ENCODE peak calls at places on chromosomes 5 and 9, in nine cellular contexts. G is GM13976; Y is mammary epithelial cell; H is lower lobe of right lung; Q is activated CD8-positive, alpha-beta T cell treated with anti-CD3 and anti-CD28 coated beads for 36 hours; T is HCT116; N is CD4-positive, alpha-beta T cell; D is PC-3; L is colonic mucosa. R is an unnamed sample.

GRCh38 chr5:176727983-176728675 is 80.8 kb downstream of the TSPAN17 start:
- DNase-seq in Q (no peak), G (no peak), D (no peak), N (no peak), H (peak; percentile 20), Y (no peak), T (no peak), L (no peak), R (no peak)

GRCh38 chr5:69502375-69503143 is 10.0 kb downstream of the OCLN start:
- DNase-seq in L (no peak), Q (no peak), H (no peak), G (peak; percentile 30), D (peak; percentile 42), T (no peak), N (no peak), Y (peak; percentile 88), R (peak; percentile 84)

GRCh38 chr9:9598723-9599122 is 1014.1 kb downstream of the PTPRD start:
- DNase-seq in N (no peak), D (no peak), Q (no peak), T (no peak), L (no peak), G (no peak), H (no peak), Y (no peak), R (no peak)

GRCh38 chr9:98627291-98627690 is 81.4 kb downstream of the GABBR2 start:
- DNase-seq in Y (no peak), Q (no peak), H (no peak), G (no peak), N (no peak), T (no peak), L (no peak), D (no peak), R (no peak)

GRCh38 chr9:115422932-115423440 is 305.0 kb upstream of the TNC start:
- DNase-seq in T (no peak), Y (no peak), G (no peak), N (no peak), Q (no peak), D (no peak), H (no peak), L (no peak), R (no peak)

GRCh38 chr5:86330736-86331135 is 287.0 kb upstream of the COX7C start:
- DNase-seq in D (no peak), N (no peak), Q (no peak), G (no peak), Y (no peak), T (no peak), L (no peak), H (no peak), R (no peak)

GRCh38 chr5:109390188-109390587 is 19.6 kb downstream of the PJA2 start:
- DNase-seq in Q (no peak), D (no peak), H (no peak), T (no peak), L (no peak), G (no peak), N (no peak), Y (no peak), R (no peak)

GRCh38 chr5:16134204-16134603 is 45.4 kb downstream of the MARCHF11 start:
- DNase-seq in T (no peak), D (no peak), G (no peak), Y (no peak), L (no peak), H (no peak), Q (no peak), N (no peak), R (no peak)

GRCh38 chr5:19928556-19929421 is 59.2 kb downstream of the CDH18 start:
- DNase-seq in T (no peak), N (no peak), D (peak; percentile 71), H (no peak), L (no peak), Q (no peak), Y (peak; percentile 93), G (no peak), R (peak; percentile 83)

GRCh38 chr9:90906316-90907055 is 104.9 kb downstream of the SYK start:
- DNase-seq in N (no peak), T (no peak), Q (no peak), L (no peak), G (no peak), Y (no peak), D (no peak), H (no peak), R (no peak)

GRCh38 chr5:90590-91547 is 1.1 kb upstream of the PLEKHG4B start:
- DNase-seq in D (no peak), G (peak; percentile 26), Y (no peak), H (no peak), T (no peak), L (no peak), Q (no peak), N (no peak), R (peak; percentile 45)

GRCh38 chr9:129006328-129007034 is 21.6 kb downstream of the SH3GLB2 start:
- DNase-seq in Q (peak; percentile 64), G (peak; percentile 88), Y (peak; percentile 50), D (peak; percentile 65), T (peak; percentile 44), H (peak; percentile 57), N (peak; percentile 43), L (peak; percentile 71), R (peak; percentile 73)

GRCh38 chr5:14428302-14429081 is 153.1 kb upstream of the OTULINL start:
- DNase-seq in D (peak; percentile 60), H (no peak), T (no peak), Q (no peak), G (no peak), L (no peak), N (no peak), Y (peak; percentile 34), R (no peak)

GRCh38 chr5:134584662-134585061 is 48.0 kb downstream of the SAR1B start:
- DNase-seq in Y (no peak), G (no peak), H (no peak), D (no peak), Q (no peak), T (no peak), N (no peak), L (no peak), R (no peak)

GRCh38 chr5:112689510-112689909 is 48.2 kb upstream of the APC start:
- DNase-seq in H (no peak), Y (no peak), N (no peak), D (no peak), Q (no peak), T (no peak), L (no peak), G (no peak), R (no peak)

GRCh38 chr5:150311015-150311692 is 8.4 kb upstream of the ARSI start:
- DNase-seq in G (no peak), N (no peak), Q (no peak), Y (no peak), H (no peak), L (no peak), T (no peak), D (no peak), R (no peak)

GRCh38 chr5:179268966-179269693 is 76.1 kb downstream of the ADAMTS2 start:
- DNase-seq in N (no peak), G (no peak), L (peak; percentile 12), Q (no peak), Y (no peak), H (no peak), D (no peak), T (no peak), R (no peak)

GRCh38 chr5:36363776-36364175 is 62.1 kb upstream of the RANBP3L start:
- DNase-seq in N (no peak), D (no peak), H (no peak), Y (no peak), Q (no peak), T (no peak), G (no peak), L (no peak), R (no peak)

GRCh38 chr9:77659926-77660325 is 11.8 kb upstream of the GNA14 start:
- DNase-seq in G (no peak), L (no peak), N (no peak), D (no peak), H (no peak), Y (no peak), T (no peak), Q (no peak), R (no peak)

GRCh38 chr5:133474851-133475590 is 137.3 kb downstream of the FSTL4 start:
- DNase-seq in G (no peak), N (no peak), D (no peak), T (no peak), Q (no peak), Y (no peak), L (no peak), H (no peak), R (no peak)

GRCh38 chr5:133471699-133472098 is 140.6 kb downstream of the FSTL4 start:
- DNase-seq in Q (no peak), T (no peak), G (no peak), L (no peak), Y (no peak), D (no peak), N (no peak), H (no peak), R (no peak)

GRCh38 chr5:133473291-133473690 is 139.1 kb downstream of the FSTL4 start:
- DNase-seq in L (no peak), Y (no peak), T (no peak), G (no peak), D (no peak), N (no peak), Q (no peak), H (no peak), R (no peak)

GRCh38 chr5:133469846-133470245 is 142.5 kb downstream of the FSTL4 start:
- DNase-seq in H (no peak), G (no peak), N (no peak), L (no peak), Y (no peak), Q (no peak), D (no peak), T (no peak), R (no peak)

GRCh38 chr5:133472829-133473228 is 139.5 kb downstream of the FSTL4 start:
- DNase-seq in L (no peak), D (no peak), T (no peak), H (no peak), N (no peak), Y (peak; percentile 8), Q (no peak), G (no peak), R (no peak)
- TF ChIP-seq CTCF in L (no peak), D (no peak), T (no peak), H (no peak), N (no peak), Y (peak; percentile 14), Q (no peak), G (no peak), R (no peak)

GRCh38 chr5:143106175-143106574 is 297.3 kb downstream of the NR3C1 start:
- DNase-seq in Y (peak; percentile 53), H (no peak), N (no peak), G (no peak), L (peak; percentile 47), Q (no peak), D (peak; percentile 52), T (no peak), R (peak; percentile 79)
- TF ChIP-seq CTCF in Y (peak; percentile 32), H (peak; percentile 33), N (no peak), G (no peak), L (no peak), Q (no peak), D (peak; percentile 35), T (peak; percentile 31), R (peak; percentile 33)

GRCh38 chr5:131156385-131156784 is 8.7 kb downstream of the HINT1 start:
- DNase-seq in L (no peak), D (no peak), T (no peak), G (no peak), Y (no peak), N (no peak), H (no peak), Q (no peak), R (no peak)
- TF ChIP-seq CTCF in L (no peak), D (no peak), T (no peak), G (no peak), Y (no peak), N (no peak), H (no peak), Q (no peak), R (no peak)

GRCh38 chr9:133891741-133892140 is 100.4 kb downstream of the VAV2 start:
- DNase-seq in G (no peak), H (no peak), N (no peak), Q (no peak), T (no peak), D (no peak), Y (no peak), L (no peak), R (no peak)
- TF ChIP-seq CTCF in G (no peak), H (no peak), N (no peak), Q (no peak), T (no peak), D (no peak), Y (no peak), L (no peak), R (no peak)

R was measured in MCF 10A.